ENCODE peak calls at places on chromosomes 7 and 10, in eight cellular contexts. J is AG04450, R is fibroblast of mammary gland, D is GM12864, F is HCT116, Y is keratinocyte, Q is HFF-Myc, C is LNCaP clone FGC. X is an unnamed sample.

GRCh38 chr10:69344591-69345244 is 66.4 kb downstream of the HK1 start:
- DNase-seq in J (no peak), R (no peak), D (no peak), F (no peak), Y (no peak), Q (no peak), C (no peak), X (no peak)

GRCh38 chr10:12564173-12564572 is 214.8 kb downstream of the CAMK1D start:
- DNase-seq in J (no peak), R (peak; percentile 38), D (no peak), F (no peak), Y (no peak), Q (no peak), C (no peak), X (peak; percentile 37)

GRCh38 chr7:96136600-96137239 is 185.2 kb downstream of the SLC25A13 start:
- DNase-seq in J (no peak), R (no peak), D (no peak), F (no peak), Y (no peak), Q (no peak), C (no peak), X (peak; percentile 33)

GRCh38 chr7:50212016-50212325 is 92.5 kb upstream of the IKZF1 start:
- DNase-seq in J (no peak), R (no peak), D (no peak), F (no peak), Y (no peak), Q (no peak), C (no peak), X (no peak)

GRCh38 chr10:129771576-129772471 is 192.2 kb downstream of the EBF3 start:
- DNase-seq in J (no peak), R (no peak), D (no peak), F (no peak), Y (no peak), Q (no peak), C (no peak), X (no peak)

GRCh38 chr7:131905574-131905973 is 349.1 kb upstream of the PODXL start:
- DNase-seq in J (no peak), R (no peak), D (no peak), F (no peak), Y (no peak), Q (no peak), C (no peak), X (no peak)

GRCh38 chr10:9010093-9010492 is 955.6 kb downstream of the GATA3 start:
- DNase-seq in J (no peak), R (no peak), D (no peak), F (no peak), Y (no peak), Q (no peak), C (no peak), X (peak; percentile 35)

GRCh38 chr10:110354322-110354766 is 49.6 kb upstream of the SMNDC1 start:
- DNase-seq in J (peak; percentile 59), R (peak; percentile 94), D (peak; percentile 58), F (peak; percentile 85), Y (peak; percentile 78), Q (no peak), C (peak; percentile 27), X (peak; percentile 89)

GRCh38 chr10:96369890-96370574 is 11.2 kb upstream of the OPALIN start:
- DNase-seq in J (no peak), R (peak; percentile 23), D (no peak), F (no peak), Y (no peak), Q (no peak), C (no peak), X (peak; percentile 56)

GRCh38 chr10:5999440-6000165 is 22.3 kb upstream of the IL15RA start:
- DNase-seq in J (no peak), R (no peak), D (no peak), F (no peak), Y (no peak), Q (no peak), C (no peak), X (no peak)

GRCh38 chr10:3233486-3233990 is 61.0 kb upstream of the PITRM1 start:
- DNase-seq in J (no peak), R (no peak), D (no peak), F (no peak), Y (no peak), Q (no peak), C (no peak), X (no peak)

GRCh38 chr10:65291276-65291675 is 1634.6 kb upstream of the LRRTM3 start:
- DNase-seq in J (no peak), R (no peak), D (no peak), F (no peak), Y (no peak), Q (no peak), C (peak; percentile 75), X (no peak)

GRCh38 chr10:48655426-48656240 is 29.0 kb upstream of the WDFY4 start:
- DNase-seq in J (no peak), R (peak; percentile 65), D (no peak), F (no peak), Y (no peak), Q (no peak), C (peak; percentile 17), X (peak; percentile 45)

GRCh38 chr10:35388197-35388596 is 51.9 kb downstream of the CCNY start:
- DNase-seq in J (no peak), R (no peak), D (no peak), F (no peak), Y (no peak), Q (no peak), C (no peak), X (no peak)

GRCh38 chr7:33798671-33799325 is 106.5 kb upstream of the BMPER start:
- DNase-seq in J (no peak), R (no peak), D (no peak), F (no peak), Y (peak; percentile 36), Q (no peak), C (no peak), X (peak; percentile 93)

GRCh38 chr10:24777191-24777590 is 53.5 kb upstream of the ARHGAP21 start:
- DNase-seq in J (no peak), R (peak; percentile 59), D (no peak), F (no peak), Y (no peak), Q (no peak), C (no peak), X (no peak)

GRCh38 chr7:131250331-131250730 is 77.3 kb upstream of the MKLN1 start:
- DNase-seq in J (no peak), R (no peak), D (no peak), F (no peak), Y (no peak), Q (no peak), C (no peak), X (no peak)

GRCh38 chr7:101702362-101702850 is 73.3 kb upstream of the MYL10 start:
- DNase-seq in J (no peak), R (peak; percentile 6), D (no peak), F (peak; percentile 23), Y (peak; percentile 9), Q (no peak), C (peak; percentile 62), X (peak; percentile 59)

GRCh38 chr7:36066021-36066664 is 86.9 kb upstream of the EEPD1 start:
- DNase-seq in J (no peak), R (no peak), D (no peak), F (no peak), Y (no peak), Q (no peak), C (no peak), X (no peak)

GRCh38 chr7:36064676-36065075 is 88.4 kb upstream of the EEPD1 start:
- DNase-seq in J (no peak), R (no peak), D (no peak), F (no peak), Y (no peak), Q (no peak), C (no peak), X (no peak)

GRCh38 chr7:36057375-36057774 is 95.7 kb upstream of the EEPD1 start:
- DNase-seq in J (no peak), R (peak; percentile 12), D (peak; percentile 33), F (no peak), Y (no peak), Q (no peak), C (no peak), X (no peak)

GRCh38 chr7:36058020-36058592 is 94.9 kb upstream of the EEPD1 start:
- DNase-seq in J (no peak), R (no peak), D (no peak), F (no peak), Y (no peak), Q (no peak), C (no peak), X (no peak)

GRCh38 chr7:36062159-36062815 is 90.8 kb upstream of the EEPD1 start:
- DNase-seq in J (no peak), R (peak; percentile 9), D (no peak), F (no peak), Y (no peak), Q (no peak), C (no peak), X (no peak)
- TF ChIP-seq CTCF in J (peak; percentile 14), R (peak; percentile 1), D (no peak), F (peak; percentile 19), Y (no peak), Q (no peak), C (no peak), X (no peak)

GRCh38 chr7:149284343-149284742 is 22.3 kb downstream of the ZNF783 start:
- DNase-seq in J (no peak), R (no peak), D (no peak), F (no peak), Y (no peak), Q (no peak), C (no peak), X (peak; percentile 11)
- H3K4me3 ChIP-seq in J (no peak overlapping the region), R (no peak overlapping the region), D (no peak overlapping the region), F (no peak overlapping the region), Y (no peak overlapping the region), Q (no peak overlapping the region), C (peak overlapping the region; percentile 83), X (no peak overlapping the region)

GRCh38 chr10:124259139-124259825 is 159.4 kb downstream of the OAT start:
- DNase-seq in J (no peak), R (no peak), D (no peak), F (peak; percentile 21), Y (no peak), Q (no peak), C (peak; percentile 8), X (peak; percentile 27)
- TF ChIP-seq CTCF in J (peak; percentile 28), R (peak; percentile 2), D (peak; percentile 41), F (peak; percentile 40), Y (peak; percentile 66), Q (peak; percentile 46), C (peak; percentile 60), X (no peak)

DNA sequence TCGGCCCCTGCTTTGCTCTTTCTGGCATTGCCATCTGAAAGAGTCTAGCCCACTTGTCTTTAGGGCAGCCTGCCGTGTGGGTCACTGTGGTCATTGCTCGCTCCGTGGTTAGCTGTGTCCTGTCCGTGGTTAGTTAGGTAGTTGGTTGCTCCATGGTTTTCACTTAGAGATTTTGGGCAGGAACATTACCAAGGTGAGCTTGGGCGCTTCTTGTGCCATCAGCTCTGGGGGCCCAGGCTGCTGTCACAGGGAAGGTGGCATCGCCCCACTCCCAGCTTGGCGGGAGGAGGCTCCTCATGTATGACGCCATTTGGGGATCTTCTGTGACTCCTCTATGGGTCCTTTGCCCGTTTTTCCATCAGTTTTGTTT is 53.1 kb downstream of the INPP5A start:
- DNase-seq in J (no peak), R (no peak), D (no peak), F (no peak), Y (no peak), Q (no peak), C (no peak), X (no peak)
- H3K4me3 ChIP-seq in J (no peak overlapping the region), R (no peak overlapping the region), D (no peak overlapping the region), F (no peak overlapping the region), Y (no peak overlapping the region), Q (no peak overlapping the region), C (no peak overlapping the region), X (no peak overlapping the region)